ENCODE peak calls at places on chromosomes 6 and 20, in nine cellular contexts. P, N, E, T, B, J, G, I and X are unnamed samples.

GRCh38 chr6:49888742-49889431 is 22.6 kb upstream of the CRISP1 start:
- DNase-seq in P (no peak), E (no peak), I (no peak), T (no peak), J (no peak), N (no peak), B (no peak), G (no peak), X (no peak)

GRCh38 chr6:79570802-79571367 is 33.7 kb upstream of the LCA5 start:
- DNase-seq in N (no peak), J (no peak), G (no peak), I (no peak), P (no peak), E (no peak), B (no peak), T (no peak), X (peak; percentile 18)

GRCh38 chr6:36516559-36516958 is 30.7 kb downstream of the STK38 start:
- DNase-seq in N (no peak), T (no peak), J (no peak), G (no peak), E (no peak), I (no peak), P (no peak), B (no peak), X (no peak)

GRCh38 chr6:124294572-124294971 is 490.9 kb downstream of the NKAIN2 start:
- DNase-seq in G (no peak), E (no peak), J (no peak), T (no peak), B (peak; percentile 40), I (no peak), P (no peak), N (no peak), X (no peak)

GRCh38 chr6:47245745-47246371 is 63.8 kb downstream of the TNFRSF21 start:
- DNase-seq in P (no peak), G (no peak), N (no peak), T (no peak), I (no peak), J (no peak), E (no peak), B (no peak), X (no peak)

GRCh38 chr20:34875657-34876160 is 703 bp upstream of the ACSS2 start:
- DNase-seq in J (no peak), B (no peak), T (no peak), E (no peak), N (no peak), G (no peak), P (no peak), I (no peak), X (no peak)

GRCh38 chr6:148570456-148570855 is 176.4 kb upstream of the UST start:
- DNase-seq in B (no peak), T (no peak), E (no peak), N (no peak), G (no peak), I (no peak), J (no peak), P (no peak), X (no peak)

GRCh38 chr6:132456700-132457143 is 55.4 kb upstream of the MOXD1 start:
- DNase-seq in G (peak; percentile 13), E (no peak), I (no peak), T (peak; percentile 74), B (no peak), J (no peak), N (peak; percentile 49), P (no peak), X (no peak)

GRCh38 chr20:53857723-53858236 is 212.6 kb downstream of the BCAS1 start:
- DNase-seq in J (no peak), I (no peak), T (peak; percentile 28), N (no peak), G (no peak), E (no peak), P (no peak), B (no peak), X (no peak)

GRCh38 chr6:19851273-19852089 is 14.3 kb downstream of the ID4 start:
- DNase-seq in P (peak; percentile 99), I (no peak), G (peak; percentile 31), N (no peak), J (no peak), E (no peak), B (peak; percentile 79), T (no peak), X (no peak)

GRCh38 chr6:160428818-160429744 is 80.9 kb downstream of the SLC22A3 start:
- DNase-seq in I (no peak), G (no peak), J (no peak), N (no peak), P (no peak), E (no peak), B (no peak), T (peak; percentile 29), X (no peak)

GRCh38 chr6:160430203-160430602 is 82.0 kb downstream of the SLC22A3 start:
- DNase-seq in B (no peak), T (no peak), E (no peak), I (no peak), P (no peak), N (no peak), G (no peak), J (no peak), X (no peak)

GRCh38 chr6:160426146-160426545 is 78.0 kb downstream of the SLC22A3 start:
- DNase-seq in B (peak; percentile 65), G (no peak), P (no peak), N (no peak), T (no peak), E (no peak), I (no peak), J (no peak), X (no peak)

GRCh38 chr6:160428069-160428430 is 79.9 kb downstream of the SLC22A3 start:
- DNase-seq in J (no peak), E (no peak), T (peak; percentile 86), P (no peak), G (peak; percentile 83), B (peak; percentile 26), I (no peak), N (no peak), X (no peak)

DNA sequence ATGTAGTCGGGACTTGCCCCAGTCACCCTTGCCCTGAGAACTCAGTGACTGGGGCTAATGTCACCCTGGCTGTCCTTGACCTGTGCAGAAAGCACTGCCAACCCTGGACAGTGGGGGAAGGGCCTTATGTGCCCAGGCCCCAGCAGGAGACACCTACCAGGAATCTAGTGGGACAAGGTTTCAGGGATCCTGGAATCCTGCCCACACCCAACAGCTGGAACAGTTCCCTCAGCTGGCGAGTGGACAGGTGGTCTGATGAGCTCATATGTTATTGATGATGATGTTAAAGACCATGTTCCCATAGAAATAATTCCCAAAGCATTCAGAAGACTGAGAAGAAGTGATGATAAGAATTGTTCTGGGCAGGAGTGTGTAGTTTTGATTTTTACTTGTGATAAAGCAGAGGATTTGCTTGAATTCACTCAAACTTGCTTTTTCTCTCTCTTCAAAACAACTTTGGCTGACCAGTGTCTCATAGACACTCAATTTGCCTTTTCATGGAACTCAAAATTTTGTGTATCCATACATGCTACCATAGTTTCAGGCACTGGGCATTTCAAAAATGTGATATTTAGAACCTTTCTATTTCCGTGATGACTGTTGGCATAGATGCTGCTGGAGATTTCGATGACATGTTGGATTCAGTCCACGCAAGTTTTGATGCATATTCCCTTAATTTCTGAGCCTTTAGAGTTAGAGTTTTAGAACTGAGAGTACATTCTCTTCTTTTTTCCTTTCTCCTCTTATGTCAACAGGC is 79.3 kb downstream of the SLC22A3 start:
- DNase-seq in N (no peak), E (no peak), P (no peak), J (no peak), T (no peak), B (peak; percentile 18), G (peak; percentile 23), I (no peak), X (no peak)
- H3K27ac ChIP-seq in N (peak overlapping the region; percentile 45), E (no peak overlapping the region), P (no peak overlapping the region), J (no peak overlapping the region), T (peak overlapping the region; percentile 27), B (no peak overlapping the region), G (no peak overlapping the region), I (no peak overlapping the region), X (no peak overlapping the region)

DNA sequence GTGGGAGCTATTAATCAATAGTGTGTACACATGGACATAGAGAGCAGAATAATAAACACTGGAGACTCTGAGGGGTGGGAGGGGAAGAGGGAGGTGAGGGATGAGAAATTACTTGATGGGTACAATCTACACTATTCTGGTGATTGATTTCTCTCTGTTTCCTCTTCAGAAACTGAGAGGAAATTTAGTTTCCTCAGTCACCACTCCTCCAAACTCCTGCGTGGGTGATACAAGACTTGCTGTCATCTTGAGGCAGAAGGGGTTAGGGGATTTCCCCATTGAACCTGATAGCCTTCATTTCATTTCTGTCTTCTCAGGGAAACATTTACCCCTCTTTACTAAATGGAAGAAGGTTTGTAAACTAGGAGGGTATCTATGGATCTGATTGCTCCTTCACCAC is 84.3 kb upstream of the ESR1 start:
- DNase-seq in B (no peak), P (no peak), I (no peak), E (no peak), N (no peak), J (no peak), T (no peak), G (no peak), X (peak; percentile 27)
- H3K27ac ChIP-seq in B (no peak overlapping the region), P (no peak overlapping the region), I (no peak overlapping the region), E (no peak overlapping the region), N (no peak overlapping the region), J (no peak overlapping the region), T (no peak overlapping the region), G (no peak overlapping the region), X (no peak overlapping the region)

GRCh38 chr20:32560989-32561830 is 23.9 kb downstream of the NOL4L start:
- DNase-seq in B (no peak), E (no peak), N (no peak), J (no peak), G (no peak), T (no peak), I (no peak), P (peak; percentile 61), X (no peak)
- H3K27ac ChIP-seq in B (no peak overlapping the region), E (no peak overlapping the region), N (peak overlapping the region; percentile 78), J (no peak overlapping the region), G (no peak overlapping the region), T (no peak overlapping the region), I (no peak overlapping the region), P (no peak overlapping the region), X (no peak overlapping the region)

GRCh38 chr20:23022849-23023248 is 12.3 kb upstream of the SSTR4 start:
- DNase-seq in N (no peak), J (no peak), B (peak; percentile 48), T (no peak), I (no peak), G (no peak), E (no peak), P (no peak), X (no peak)
- H3K27ac ChIP-seq in N (no peak overlapping the region), J (no peak overlapping the region), B (no peak overlapping the region), T (no peak overlapping the region), I (no peak overlapping the region), G (no peak overlapping the region), E (no peak overlapping the region), P (no peak overlapping the region), X (no peak overlapping the region)

GRCh38 chr6:16764188-16764950 is 3.1 kb upstream of the ATXN1 start:
- DNase-seq in N (no peak), T (no peak), E (no peak), B (peak; percentile 72), J (no peak), I (no peak), G (no peak), P (peak; percentile 81), X (peak; percentile 29)
- H3K27ac ChIP-seq in N (no peak overlapping the region), T (no peak overlapping the region), E (peak overlapping the region; percentile 5), B (no peak overlapping the region), J (peak overlapping the region; percentile 98), I (peak overlapping the region; percentile 98), G (no peak overlapping the region), P (peak overlapping the region; percentile 94), X (peak overlapping the region; percentile 99)